ENCODE peak calls at places on chromosomes 16 and 17, in seven cellular contexts. P is left cardiac atrium; Z is head of caudate nucleus; Y is substantia nigra; V is H7; W is stimulated activated CD4-positive, alpha-beta T cell treated with anti-CD3 and anti-CD28 coated beads, Interleukin-2, amount 100 ng/mL, for 48 hours; B is A172. Q is an unnamed sample.
A peak's percentile ranks its signal among the peaks of the same experiment; 100 is the strongest.

GRCh38 chr16:56347670-56348069 is 77.7 kb downstream of the AMFR start:
- DNase-seq in P (peak; percentile 17), Z (no peak), Y (no peak), V (no peak), W (no peak), B (no peak), Q (no peak)

GRCh38 chr16:73196670-73197069 is 148.7 kb upstream of the ZFHX3 start:
- DNase-seq in P (peak; percentile 74), Z (peak; percentile 59), Y (peak; percentile 13), V (peak; percentile 74), W (peak; percentile 3), B (peak; percentile 69), Q (peak; percentile 6)

GRCh38 chr17:82603981-82604448 is 44.2 kb downstream of the WDR45B start:
- DNase-seq in P (peak; percentile 64), Z (peak; percentile 39), Y (peak; percentile 49), V (no peak), W (no peak), B (no peak), Q (no peak)

GRCh38 chr17:50840311-50840851 is 5.0 kb downstream of the WFIKKN2 start:
- DNase-seq in P (no peak), Z (no peak), Y (no peak), V (peak; percentile 53), W (no peak), B (no peak), Q (no peak)

GRCh38 chr16:89422905-89423630 is 67.3 kb downstream of the ANKRD11 start:
- DNase-seq in P (peak; percentile 18), Z (no peak), Y (no peak), V (no peak), W (peak; percentile 56), B (peak; percentile 65), Q (no peak)

GRCh38 chr16:9238346-9238745 is 146.9 kb downstream of the HAPSTR1 start:
- DNase-seq in P (no peak), Z (no peak), Y (no peak), V (no peak), W (no peak), B (no peak), Q (no peak)

GRCh38 chr16:73036074-73036826 is 11.7 kb downstream of the ZFHX3 start:
- DNase-seq in P (no peak), Z (no peak), Y (no peak), V (peak; percentile 68), W (no peak), B (no peak), Q (no peak)

GRCh38 chr16:50666658-50667496 is 14.2 kb downstream of the SNX20 start:
- DNase-seq in P (no peak), Z (no peak), Y (no peak), V (no peak), W (no peak), B (no peak), Q (peak; percentile 51)

GRCh38 chr16:24440296-24440695 is 99.1 kb upstream of the RBBP6 start:
- DNase-seq in P (no peak), Z (no peak), Y (no peak), V (no peak), W (no peak), B (no peak), Q (no peak)

GRCh38 chr17:63516910-63517824 is 6.0 kb upstream of the KCNH6 start:
- DNase-seq in P (no peak), Z (no peak), Y (no peak), V (no peak), W (peak; percentile 35), B (peak; percentile 89), Q (no peak)

GRCh38 chr16:2826591-2827480 is 3.3 kb upstream of the ZG16B start:
- DNase-seq in P (no peak), Z (no peak), Y (no peak), V (peak; percentile 58), W (no peak), B (no peak), Q (no peak)

GRCh38 chr17:20226814-20227482 is 217.8 kb downstream of the SPECC1 start:
- DNase-seq in P (peak; percentile 87), Z (peak; percentile 89), Y (peak; percentile 82), V (peak; percentile 72), W (peak; percentile 78), B (peak; percentile 71), Q (no peak)

GRCh38 chr16:25018972-25019617 is 3.9 kb upstream of the ARHGAP17 start:
- DNase-seq in P (no peak), Z (no peak), Y (no peak), V (no peak), W (no peak), B (no peak), Q (no peak)

GRCh38 chr17:56096026-56096807 is 57.1 kb upstream of the ANKFN1 start:
- DNase-seq in P (no peak), Z (no peak), Y (no peak), V (no peak), W (no peak), B (no peak), Q (no peak)

GRCh38 chr17:43308999-43309398 is 75.2 kb upstream of the RNU2-1 start:
- DNase-seq in P (no peak), Z (peak; percentile 46), Y (no peak), V (no peak), W (no peak), B (no peak), Q (no peak)

Q was measured in KG1.